ENCODE peak calls at places on chromosomes 5 and 9, in seven cellular contexts. One of them, this sample, is unnamed.

GRCh38 chr5:135319928-135320606 is 79.0 kb downstream of the MACROH2A1 start:
- DNase-seq in Right ventricle myocardium superior: no peak
- DNase-seq in tibial artery: peak
- DNase-seq in DMS79 treated with DMSO at 0.1 percent for 48 hours: no peak
- DNase-seq in colonic mucosa: no peak
- DNase-seq in EL: no peak
- DNase-seq in keratinocyte: no peak
- DNase-seq in this sample: no peak

GRCh38 chr5:82421119-82421518 is 143.0 kb upstream of the RPS23 start:
- DNase-seq in tibial artery: no peak
- DNase-seq in Right ventricle myocardium superior: no peak
- DNase-seq in DMS79 treated with DMSO at 0.1 percent for 48 hours: no peak
- DNase-seq in colonic mucosa: no peak
- DNase-seq in EL: peak
- DNase-seq in keratinocyte: peak
- DNase-seq in this sample: no peak

GRCh38 chr5:96973561-96974401 is 37.9 kb downstream of the LNPEP start:
- DNase-seq in EL: no peak
- DNase-seq in colonic mucosa: no peak
- DNase-seq in DMS79 treated with DMSO at 0.1 percent for 48 hours: no peak
- DNase-seq in keratinocyte: no peak
- DNase-seq in tibial artery: no peak
- DNase-seq in Right ventricle myocardium superior: no peak
- DNase-seq in this sample: no peak

GRCh38 chr5:177427919-177428573 is 1.6 kb downstream of the GRK6 start:
- DNase-seq in tibial artery: no peak
- DNase-seq in keratinocyte: no peak
- DNase-seq in EL: no peak
- DNase-seq in DMS79 treated with DMSO at 0.1 percent for 48 hours: no peak
- DNase-seq in colonic mucosa: no peak
- DNase-seq in Right ventricle myocardium superior: no peak
- DNase-seq in this sample: no peak

GRCh38 chr5:152638996-152639552 is 234.0 kb upstream of the NMUR2 start:
- DNase-seq in DMS79 treated with DMSO at 0.1 percent for 48 hours: no peak
- DNase-seq in colonic mucosa: no peak
- DNase-seq in EL: no peak
- DNase-seq in Right ventricle myocardium superior: no peak
- DNase-seq in tibial artery: no peak
- DNase-seq in keratinocyte: no peak
- DNase-seq in this sample: no peak

GRCh38 chr9:136011703-136012496 is 50.7 kb upstream of the UBAC1 start:
- DNase-seq in keratinocyte: no peak
- DNase-seq in Right ventricle myocardium superior: peak
- DNase-seq in EL: no peak
- DNase-seq in tibial artery: peak
- DNase-seq in colonic mucosa: peak
- DNase-seq in DMS79 treated with DMSO at 0.1 percent for 48 hours: no peak
- DNase-seq in this sample: peak

GRCh38 chr5:88952344-88952743 is 69.4 kb upstream of the MEF2C start:
- DNase-seq in keratinocyte: no peak
- DNase-seq in DMS79 treated with DMSO at 0.1 percent for 48 hours: no peak
- DNase-seq in Right ventricle myocardium superior: no peak
- DNase-seq in EL: peak
- DNase-seq in tibial artery: no peak
- DNase-seq in colonic mucosa: no peak
- DNase-seq in this sample: no peak

GRCh38 chr5:142748568-142749249 is 21.5 kb upstream of the ARHGAP26 start:
- DNase-seq in keratinocyte: no peak
- DNase-seq in colonic mucosa: peak
- DNase-seq in tibial artery: no peak
- DNase-seq in DMS79 treated with DMSO at 0.1 percent for 48 hours: no peak
- DNase-seq in Right ventricle myocardium superior: peak
- DNase-seq in EL: no peak
- DNase-seq in this sample: peak

GRCh38 chr5:25562656-25563055 is 917.9 kb upstream of the CDH10 start:
- DNase-seq in keratinocyte: no peak
- DNase-seq in EL: no peak
- DNase-seq in DMS79 treated with DMSO at 0.1 percent for 48 hours: no peak
- DNase-seq in tibial artery: no peak
- DNase-seq in Right ventricle myocardium superior: no peak
- DNase-seq in colonic mucosa: no peak
- DNase-seq in this sample: no peak

GRCh38 chr5:181190711-181191525 is 14.1 kb downstream of the TRIM7 start:
- DNase-seq in keratinocyte: no peak
- DNase-seq in colonic mucosa: peak
- DNase-seq in EL: peak
- DNase-seq in Right ventricle myocardium superior: peak
- DNase-seq in tibial artery: no peak
- DNase-seq in DMS79 treated with DMSO at 0.1 percent for 48 hours: no peak
- DNase-seq in this sample: peak

GRCh38 chr9:98523231-98523901 is 185.4 kb downstream of the GABBR2 start:
- DNase-seq in colonic mucosa: no peak
- DNase-seq in DMS79 treated with DMSO at 0.1 percent for 48 hours: no peak
- DNase-seq in Right ventricle myocardium superior: no peak
- DNase-seq in EL: peak
- DNase-seq in tibial artery: no peak
- DNase-seq in keratinocyte: no peak
- DNase-seq in this sample: no peak

GRCh38 chr5:57166250-57166649 is 7.6 kb upstream of the GPBP1 start:
- DNase-seq in Right ventricle myocardium superior: no peak
- DNase-seq in keratinocyte: no peak
- DNase-seq in colonic mucosa: no peak
- DNase-seq in DMS79 treated with DMSO at 0.1 percent for 48 hours: no peak
- DNase-seq in EL: peak
- DNase-seq in tibial artery: no peak
- DNase-seq in this sample: no peak

GRCh38 chr9:7147136-7148090 is 389.6 kb downstream of the KDM4C start:
- DNase-seq in DMS79 treated with DMSO at 0.1 percent for 48 hours: no peak
- DNase-seq in colonic mucosa: no peak
- DNase-seq in keratinocyte: no peak
- DNase-seq in EL: no peak
- DNase-seq in Right ventricle myocardium superior: peak
- DNase-seq in tibial artery: no peak
- DNase-seq in this sample: no peak

GRCh38 chr5:180604271-180604670 is 13.0 kb upstream of the SCGB3A1 start:
- DNase-seq in tibial artery: no peak
- DNase-seq in keratinocyte: no peak
- DNase-seq in DMS79 treated with DMSO at 0.1 percent for 48 hours: no peak
- DNase-seq in EL: no peak
- DNase-seq in colonic mucosa: no peak
- DNase-seq in Right ventricle myocardium superior: peak
- DNase-seq in this sample: no peak

GRCh38 chr9:137502008-137502913 is 43.1 kb upstream of the NSMF start:
- DNase-seq in colonic mucosa: no peak
- DNase-seq in keratinocyte: no peak
- DNase-seq in EL: no peak
- DNase-seq in Right ventricle myocardium superior: no peak
- DNase-seq in tibial artery: no peak
- DNase-seq in DMS79 treated with DMSO at 0.1 percent for 48 hours: peak
- DNase-seq in this sample: no peak

GRCh38 chr5:64680289-64680688 is 10.0 kb upstream of the SHISAL2B start:
- DNase-seq in DMS79 treated with DMSO at 0.1 percent for 48 hours: no peak
- DNase-seq in colonic mucosa: no peak
- DNase-seq in Right ventricle myocardium superior: no peak
- DNase-seq in EL: peak
- DNase-seq in keratinocyte: no peak
- DNase-seq in tibial artery: no peak
- DNase-seq in this sample: no peak

GRCh38 chr9:135978650-135979461 is 17.7 kb upstream of the UBAC1 start:
- DNase-seq in Right ventricle myocardium superior: peak
- DNase-seq in colonic mucosa: no peak
- DNase-seq in EL: no peak
- DNase-seq in DMS79 treated with DMSO at 0.1 percent for 48 hours: no peak
- DNase-seq in keratinocyte: no peak
- DNase-seq in tibial artery: no peak
- DNase-seq in this sample: peak

GRCh38 chr5:132526290-132526973 is 16.9 kb downstream of the IL5 start:
- DNase-seq in keratinocyte: no peak
- DNase-seq in tibial artery: no peak
- DNase-seq in Right ventricle myocardium superior: no peak
- DNase-seq in EL: peak
- DNase-seq in colonic mucosa: peak
- DNase-seq in DMS79 treated with DMSO at 0.1 percent for 48 hours: peak
- DNase-seq in this sample: peak

GRCh38 chr5:1474183-1474839 is 29.1 kb upstream of the SLC6A3 start:
- DNase-seq in tibial artery: no peak
- DNase-seq in colonic mucosa: no peak
- DNase-seq in DMS79 treated with DMSO at 0.1 percent for 48 hours: no peak
- DNase-seq in EL: no peak
- DNase-seq in keratinocyte: no peak
- DNase-seq in Right ventricle myocardium superior: peak
- DNase-seq in this sample: no peak

GRCh38 chr9:135695036-135695435 is 4.2 kb downstream of the SOHLH1 start:
- DNase-seq in keratinocyte: no peak
- DNase-seq in colonic mucosa: no peak
- DNase-seq in EL: no peak
- DNase-seq in tibial artery: no peak
- DNase-seq in DMS79 treated with DMSO at 0.1 percent for 48 hours: no peak
- DNase-seq in Right ventricle myocardium superior: no peak
- DNase-seq in this sample: no peak

GRCh38 chr5:168329302-168329701 is 37.9 kb downstream of the WWC1 start:
- DNase-seq in colonic mucosa: no peak
- DNase-seq in DMS79 treated with DMSO at 0.1 percent for 48 hours: no peak
- DNase-seq in Right ventricle myocardium superior: no peak
- DNase-seq in keratinocyte: no peak
- DNase-seq in tibial artery: no peak
- DNase-seq in EL: no peak
- DNase-seq in this sample: no peak

GRCh38 chr5:9716838-9717281 is 86.7 kb upstream of the TAS2R1 start:
- DNase-seq in EL: peak
- DNase-seq in tibial artery: no peak
- DNase-seq in colonic mucosa: no peak
- DNase-seq in Right ventricle myocardium superior: no peak
- DNase-seq in keratinocyte: no peak
- DNase-seq in DMS79 treated with DMSO at 0.1 percent for 48 hours: no peak
- DNase-seq in this sample: no peak

GRCh38 chr9:135015986-135016640 is 71.4 kb upstream of the OLFM1 start:
- DNase-seq in Right ventricle myocardium superior: no peak
- DNase-seq in keratinocyte: no peak
- DNase-seq in colonic mucosa: no peak
- DNase-seq in tibial artery: no peak
- DNase-seq in DMS79 treated with DMSO at 0.1 percent for 48 hours: peak
- DNase-seq in EL: no peak
- DNase-seq in this sample: no peak

GRCh38 chr9:105191508-105192118 is 52.8 kb upstream of the SLC44A1 start:
- DNase-seq in DMS79 treated with DMSO at 0.1 percent for 48 hours: no peak
- DNase-seq in EL: no peak
- DNase-seq in tibial artery: no peak
- DNase-seq in colonic mucosa: no peak
- DNase-seq in Right ventricle myocardium superior: no peak
- DNase-seq in keratinocyte: no peak
- DNase-seq in this sample: no peak

GRCh38 chr5:120326651-120327050 is 137.4 kb upstream of the PRR16 start:
- DNase-seq in DMS79 treated with DMSO at 0.1 percent for 48 hours: no peak
- DNase-seq in Right ventricle myocardium superior: no peak
- DNase-seq in colonic mucosa: no peak
- DNase-seq in keratinocyte: no peak
- DNase-seq in EL: no peak
- DNase-seq in tibial artery: no peak
- DNase-seq in this sample: no peak

GRCh38 chr5:67792891-67793290 is 422.7 kb upstream of the PIK3R1 start:
- DNase-seq in DMS79 treated with DMSO at 0.1 percent for 48 hours: no peak
- DNase-seq in Right ventricle myocardium superior: peak
- DNase-seq in colonic mucosa: no peak
- DNase-seq in keratinocyte: no peak
- DNase-seq in EL: no peak
- DNase-seq in tibial artery: peak
- DNase-seq in this sample: no peak

GRCh38 chr9:71353723-71354122 is 232.3 kb upstream of the TRPM3 start:
- DNase-seq in Right ventricle myocardium superior: no peak
- DNase-seq in DMS79 treated with DMSO at 0.1 percent for 48 hours: no peak
- DNase-seq in EL: peak
- DNase-seq in tibial artery: no peak
- DNase-seq in colonic mucosa: no peak
- DNase-seq in keratinocyte: no peak
- DNase-seq in this sample: no peak

GRCh38 chr5:55303238-55303690 is 4.2 kb downstream of the DHX29 start:
- DNase-seq in DMS79 treated with DMSO at 0.1 percent for 48 hours: no peak
- DNase-seq in tibial artery: no peak
- DNase-seq in EL: peak
- DNase-seq in colonic mucosa: peak
- DNase-seq in Right ventricle myocardium superior: no peak
- DNase-seq in keratinocyte: peak
- DNase-seq in this sample: no peak

GRCh38 chr9:114060070-114060469 is 18.0 kb downstream of the AMBP start:
- DNase-seq in colonic mucosa: peak
- DNase-seq in keratinocyte: no peak
- DNase-seq in tibial artery: peak
- DNase-seq in EL: no peak
- DNase-seq in Right ventricle myocardium superior: no peak
- DNase-seq in DMS79 treated with DMSO at 0.1 percent for 48 hours: no peak
- DNase-seq in this sample: no peak

GRCh38 chr5:168908207-168908606 is 329.0 kb upstream of the PANK3 start:
- DNase-seq in colonic mucosa: no peak
- DNase-seq in DMS79 treated with DMSO at 0.1 percent for 48 hours: no peak
- DNase-seq in tibial artery: no peak
- DNase-seq in EL: peak
- DNase-seq in keratinocyte: no peak
- DNase-seq in Right ventricle myocardium superior: no peak
- DNase-seq in this sample: no peak

GRCh38 chr5:135834639-135835529 is at the start of gene SLC25A48:
- DNase-seq in Right ventricle myocardium superior: peak
- DNase-seq in EL: peak
- DNase-seq in tibial artery: no peak
- DNase-seq in keratinocyte: no peak
- DNase-seq in DMS79 treated with DMSO at 0.1 percent for 48 hours: peak
- DNase-seq in colonic mucosa: peak
- DNase-seq in this sample: no peak

This sample was measured in activated T-cell treated with anti-CD3 and anti-CD28 coated beads, Interleukin-2, amount 50 U/mL, for 4 hours.